ENCODE peak calls at places on chromosomes 7 and 10, in nine cellular contexts. One of them, this sample, is unnamed.
A peak's percentile ranks its signal among the peaks of the same experiment; 100 is the strongest.

GRCh38 chr10:11214407-11214806 is 196.7 kb downstream of the CELF2 start:
- DNase-seq in IMR-90: no peak
- DNase-seq in dermis microvascular lymphatic vessel endothelial cell: no peak
- DNase-seq in stimulated activated CD4-positive, alpha-beta T cell treated with anti-CD3 and anti-CD28 coated beads, Interleukin-2, amount 100 ng/mL, for 48 hours: no peak
- DNase-seq in GM23338: no peak
- DNase-seq in NCI-H2081: no peak
- DNase-seq in activated T-cell treated with anti-CD3 and anti-CD28 coated beads for 1 hour: no peak
- DNase-seq in AG08395: no peak
- DNase-seq in GM03348: no peak
- DNase-seq in this sample: no peak

GRCh38 chr7:876972-877311 is 588 bp downstream of the GET4 start:
- DNase-seq in IMR-90: no peak
- DNase-seq in dermis microvascular lymphatic vessel endothelial cell: no peak
- DNase-seq in stimulated activated CD4-positive, alpha-beta T cell treated with anti-CD3 and anti-CD28 coated beads, Interleukin-2, amount 100 ng/mL, for 48 hours: no peak
- DNase-seq in GM23338: no peak
- DNase-seq in NCI-H2081: peak; percentile 40
- DNase-seq in activated T-cell treated with anti-CD3 and anti-CD28 coated beads for 1 hour: no peak
- DNase-seq in AG08395: no peak
- DNase-seq in GM03348: no peak
- DNase-seq in this sample: no peak

GRCh38 chr7:73830618-73830871 is 251 bp upstream of the CLDN4 start:
- DNase-seq in IMR-90: peak; percentile 28
- DNase-seq in dermis microvascular lymphatic vessel endothelial cell: no peak
- DNase-seq in stimulated activated CD4-positive, alpha-beta T cell treated with anti-CD3 and anti-CD28 coated beads, Interleukin-2, amount 100 ng/mL, for 48 hours: no peak
- DNase-seq in GM23338: no peak
- DNase-seq in NCI-H2081: no peak
- DNase-seq in activated T-cell treated with anti-CD3 and anti-CD28 coated beads for 1 hour: no peak
- DNase-seq in AG08395: no peak
- DNase-seq in GM03348: no peak
- DNase-seq in this sample: no peak

GRCh38 chr10:104329754-104330153 is 8.5 kb downstream of the ITPRIP start:
- DNase-seq in IMR-90: peak; percentile 84
- DNase-seq in dermis microvascular lymphatic vessel endothelial cell: no peak
- DNase-seq in stimulated activated CD4-positive, alpha-beta T cell treated with anti-CD3 and anti-CD28 coated beads, Interleukin-2, amount 100 ng/mL, for 48 hours: no peak
- DNase-seq in GM23338: no peak
- DNase-seq in NCI-H2081: no peak
- DNase-seq in activated T-cell treated with anti-CD3 and anti-CD28 coated beads for 1 hour: no peak
- DNase-seq in AG08395: peak; percentile 73
- DNase-seq in GM03348: peak; percentile 62
- DNase-seq in this sample: no peak

GRCh38 chr7:13044309-13044708 is 356.9 kb downstream of the ARL4A start:
- DNase-seq in IMR-90: no peak
- DNase-seq in dermis microvascular lymphatic vessel endothelial cell: no peak
- DNase-seq in stimulated activated CD4-positive, alpha-beta T cell treated with anti-CD3 and anti-CD28 coated beads, Interleukin-2, amount 100 ng/mL, for 48 hours: no peak
- DNase-seq in GM23338: peak; percentile 5
- DNase-seq in NCI-H2081: no peak
- DNase-seq in activated T-cell treated with anti-CD3 and anti-CD28 coated beads for 1 hour: no peak
- DNase-seq in AG08395: no peak
- DNase-seq in GM03348: no peak
- DNase-seq in this sample: no peak

GRCh38 chr7:36115448-36116321 is 37.4 kb upstream of the EEPD1 start:
- DNase-seq in IMR-90: peak; percentile 97
- DNase-seq in dermis microvascular lymphatic vessel endothelial cell: peak; percentile 17
- DNase-seq in stimulated activated CD4-positive, alpha-beta T cell treated with anti-CD3 and anti-CD28 coated beads, Interleukin-2, amount 100 ng/mL, for 48 hours: peak; percentile 80
- DNase-seq in GM23338: no peak
- DNase-seq in NCI-H2081: no peak
- DNase-seq in activated T-cell treated with anti-CD3 and anti-CD28 coated beads for 1 hour: peak; percentile 22
- DNase-seq in AG08395: peak; percentile 93
- DNase-seq in GM03348: peak; percentile 93
- DNase-seq in this sample: peak; percentile 84

GRCh38 chr7:74271742-74272141 is 17.5 kb upstream of the CLIP2 start:
- DNase-seq in IMR-90: no peak
- DNase-seq in dermis microvascular lymphatic vessel endothelial cell: peak; percentile 61
- DNase-seq in stimulated activated CD4-positive, alpha-beta T cell treated with anti-CD3 and anti-CD28 coated beads, Interleukin-2, amount 100 ng/mL, for 48 hours: no peak
- DNase-seq in GM23338: no peak
- DNase-seq in NCI-H2081: no peak
- DNase-seq in activated T-cell treated with anti-CD3 and anti-CD28 coated beads for 1 hour: no peak
- DNase-seq in AG08395: no peak
- DNase-seq in GM03348: no peak
- DNase-seq in this sample: no peak

GRCh38 chr10:132058793-132059759 is 6.7 kb upstream of the JAKMIP3 start:
- DNase-seq in IMR-90: no peak
- DNase-seq in dermis microvascular lymphatic vessel endothelial cell: no peak
- DNase-seq in stimulated activated CD4-positive, alpha-beta T cell treated with anti-CD3 and anti-CD28 coated beads, Interleukin-2, amount 100 ng/mL, for 48 hours: no peak
- DNase-seq in GM23338: no peak
- DNase-seq in NCI-H2081: no peak
- DNase-seq in activated T-cell treated with anti-CD3 and anti-CD28 coated beads for 1 hour: no peak
- DNase-seq in AG08395: no peak
- DNase-seq in GM03348: no peak
- DNase-seq in this sample: peak; percentile 48

GRCh38 chr10:105148921-105149320 is 507.8 kb downstream of the SORCS3 start:
- DNase-seq in IMR-90: no peak
- DNase-seq in dermis microvascular lymphatic vessel endothelial cell: no peak
- DNase-seq in stimulated activated CD4-positive, alpha-beta T cell treated with anti-CD3 and anti-CD28 coated beads, Interleukin-2, amount 100 ng/mL, for 48 hours: no peak
- DNase-seq in GM23338: no peak
- DNase-seq in NCI-H2081: no peak
- DNase-seq in activated T-cell treated with anti-CD3 and anti-CD28 coated beads for 1 hour: no peak
- DNase-seq in AG08395: no peak
- DNase-seq in GM03348: no peak
- DNase-seq in this sample: no peak

This sample was measured in upper lobe of right lung.